ENCODE peak calls at places on chromosome 10, in eight cellular contexts. D is cardiac fibroblast, S is HFF-Myc, F is endothelial cell, W is choroid plexus epithelial cell, O is A673, Z is B cell, T is lung. M is an unnamed sample.
A peak's percentile ranks its signal among the peaks of the same experiment; 100 is the strongest.

GRCh38 chr10:49798275-49798674 is 36.2 kb upstream of the OGDHL start:
- DNase-seq in F (no peak), T (peak; percentile 1), O (no peak), S (no peak), Z (no peak), D (no peak), W (no peak), M (no peak)

GRCh38 chr10:109264004-109264403 is 659.3 kb downstream of the XPNPEP1 start:
- DNase-seq in F (no peak), O (no peak), D (no peak), Z (no peak), T (no peak), W (no peak), S (no peak), M (no peak)

GRCh38 chr10:101446947-101447346 is 93.0 kb downstream of the BTRC start:
- DNase-seq in T (no peak), W (no peak), S (no peak), F (no peak), D (no peak), Z (no peak), O (no peak), M (no peak)

GRCh38 chr10:6348091-6348862 is 145.5 kb downstream of the PFKFB3 start:
- DNase-seq in F (no peak), D (no peak), O (peak; percentile 71), S (no peak), T (no peak), W (no peak), Z (peak; percentile 77), M (peak; percentile 93)

GRCh38 chr10:12073526-12073925 is 4.8 kb downstream of the DHTKD1 start:
- DNase-seq in S (no peak), T (no peak), F (no peak), W (no peak), Z (no peak), D (peak; percentile 3), O (no peak), M (no peak)

GRCh38 chr10:33901166-33901565 is 566.7 kb upstream of the NRP1 start:
- DNase-seq in Z (no peak), F (no peak), W (peak; percentile 78), D (peak; percentile 79), O (peak; percentile 17), T (no peak), S (peak; percentile 16), M (no peak)

GRCh38 chr10:70404906-70405824 is 1.2 kb downstream of the EIF4EBP2 start:
- DNase-seq in F (peak; percentile 39), S (peak; percentile 84), W (peak; percentile 98), O (peak; percentile 89), D (peak; percentile 99), T (peak; percentile 82), Z (no peak), M (peak; percentile 54)

GRCh38 chr10:72098301-72099053 is 10.1 kb upstream of the SPOCK2 start:
- DNase-seq in W (no peak), S (no peak), T (no peak), Z (no peak), D (no peak), O (peak; percentile 53), F (no peak), M (no peak)

GRCh38 chr10:99329238-99329890 is at the start of gene CNNM1:
- DNase-seq in D (peak; percentile 19), S (no peak), F (peak; percentile 26), O (peak; percentile 48), Z (no peak), W (no peak), T (no peak), M (peak; percentile 49)

GRCh38 chr10:99328579-99329237 is 448 bp upstream of the CNNM1 start:
- DNase-seq in F (peak; percentile 6), S (no peak), D (no peak), Z (no peak), T (no peak), O (no peak), W (no peak), M (no peak)

GRCh38 chr10:99331207-99331803 is 2.1 kb downstream of the CNNM1 start:
- DNase-seq in O (no peak), F (no peak), D (peak; percentile 21), S (peak; percentile 4), Z (no peak), T (no peak), W (peak; percentile 27), M (no peak)

GRCh38 chr10:99330675-99330924 is 1.4 kb downstream of the CNNM1 start:
- DNase-seq in T (no peak), O (no peak), S (no peak), D (no peak), W (no peak), F (no peak), Z (no peak), M (no peak)

DNA sequence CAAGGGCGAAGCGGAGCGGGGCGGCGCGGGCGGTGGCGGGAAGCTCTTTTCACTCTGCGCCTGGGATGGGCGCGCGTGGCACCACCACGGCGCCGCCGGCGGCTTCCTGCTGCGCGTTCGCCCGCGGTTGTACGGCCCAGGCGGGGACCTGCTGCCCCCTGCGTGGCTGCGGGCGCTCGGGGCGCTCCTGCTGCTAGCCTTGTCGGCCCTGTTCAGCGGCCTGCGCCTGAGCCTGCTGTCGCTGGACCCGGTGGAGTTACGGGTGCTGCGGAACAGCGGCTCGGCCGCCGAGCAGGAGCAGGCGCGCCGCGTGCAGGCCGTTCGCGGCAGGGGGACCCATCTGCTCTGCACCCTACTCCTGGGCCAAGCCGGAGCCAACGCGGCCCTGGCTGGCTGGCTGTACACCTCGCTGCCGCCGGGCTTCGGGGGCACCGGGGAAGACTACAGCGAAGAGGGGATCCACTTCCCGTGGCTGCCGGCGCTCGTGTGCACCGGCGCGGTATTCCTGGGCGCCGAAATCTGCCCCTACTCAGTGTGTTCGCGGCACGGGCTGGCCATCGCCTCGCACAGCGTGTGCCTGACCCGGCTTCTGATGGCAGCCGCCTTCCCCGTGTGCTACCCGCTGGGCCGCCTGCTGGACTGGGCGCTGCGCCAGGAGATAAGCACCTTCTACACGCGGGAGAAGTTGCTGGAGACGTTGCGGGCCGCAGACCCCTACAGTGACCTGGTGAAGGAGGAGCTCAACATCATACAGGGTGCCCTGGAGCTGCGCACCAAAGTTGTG is 927 bp downstream of the CNNM1 start:
- DNase-seq in T (no peak), S (no peak), Z (no peak), O (peak; percentile 18), D (peak; percentile 14), W (peak; percentile 6), F (peak; percentile 43), M (peak; percentile 20)
- TF ChIP-seq CTCF in T (no peak), S (no peak), Z (no peak), O (no peak), D (no peak), W (no peak), F (no peak), M (no peak)

DNA sequence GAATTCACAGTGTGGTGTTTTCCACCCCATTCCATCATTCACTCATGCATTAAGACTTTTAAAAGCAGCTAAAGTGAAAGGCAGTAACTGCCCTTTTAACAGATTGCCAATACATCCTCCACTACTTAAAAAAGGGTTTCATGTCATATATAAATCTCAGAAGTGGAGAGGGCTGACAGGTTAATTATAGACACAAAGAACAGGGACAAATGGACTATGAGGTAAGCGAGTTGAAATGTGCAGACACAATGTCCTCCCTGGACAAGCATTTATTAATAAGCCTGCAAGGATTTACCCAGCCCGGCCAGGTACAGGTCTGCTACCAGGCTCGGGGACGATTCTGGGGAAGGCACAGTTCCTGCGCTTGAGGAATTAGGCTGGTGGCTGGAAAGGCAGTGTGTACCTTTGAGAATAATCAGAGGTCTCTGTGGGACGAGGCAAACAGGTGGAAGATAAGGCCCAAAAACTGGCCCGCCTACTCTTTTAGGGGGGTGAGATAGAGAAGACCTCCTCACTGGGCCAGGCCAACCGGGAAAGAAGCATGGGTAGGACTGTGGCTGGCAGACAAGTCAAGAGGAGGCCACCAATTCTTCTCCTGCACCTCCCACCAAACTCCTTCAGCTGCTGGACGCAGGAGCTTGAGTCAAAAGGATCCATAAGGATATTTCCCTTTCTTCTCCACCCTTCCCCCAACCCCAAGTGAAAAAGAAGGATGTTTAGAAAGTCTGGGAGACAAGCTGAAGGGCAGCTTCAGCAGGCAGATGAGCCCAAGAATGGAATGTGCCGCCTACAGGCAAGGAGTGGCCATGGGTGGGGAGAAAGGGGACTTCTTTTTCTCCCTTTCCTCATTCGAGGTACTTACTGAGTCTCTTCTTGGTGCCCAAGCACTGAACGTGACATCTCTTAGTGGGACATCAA is 1.5 kb downstream of the PDLIM1 start:
- DNase-seq in Z (no peak), S (no peak), T (no peak), F (no peak), O (no peak), D (peak; percentile 53), W (peak; percentile 45), M (no peak)
- TF ChIP-seq CTCF in Z (no peak), S (no peak), T (no peak), F (peak; percentile 17), O (no peak), D (peak; percentile 31), W (peak; percentile 46), M (no peak)

GRCh38 chr10:104321716-104322415 is 16.4 kb downstream of the ITPRIP start:
- DNase-seq in D (no peak), W (peak; percentile 45), O (no peak), F (no peak), Z (no peak), T (no peak), S (no peak), M (no peak)
- TF ChIP-seq CTCF in D (no peak), W (no peak), O (no peak), F (no peak), Z (no peak), T (no peak), S (no peak), M (no peak)

GRCh38 chr10:48495282-48496045 is 109.4 kb downstream of the ARHGAP22 start:
- DNase-seq in W (no peak), D (no peak), F (no peak), S (no peak), O (no peak), T (no peak), Z (no peak), M (no peak)

GRCh38 chr10:48494611-48495010 is 110.3 kb downstream of the ARHGAP22 start:
- DNase-seq in W (no peak), S (no peak), F (no peak), D (no peak), Z (no peak), T (no peak), O (no peak), M (no peak)

GRCh38 chr10:48491422-48492139 is 113.3 kb downstream of the ARHGAP22 start:
- DNase-seq in D (no peak), W (no peak), O (no peak), F (no peak), T (no peak), S (no peak), Z (no peak), M (no peak)

GRCh38 chr10:48494073-48494472 is 110.8 kb downstream of the ARHGAP22 start:
- DNase-seq in W (no peak), F (no peak), O (no peak), D (no peak), S (no peak), Z (no peak), T (no peak), M (no peak)

DNA sequence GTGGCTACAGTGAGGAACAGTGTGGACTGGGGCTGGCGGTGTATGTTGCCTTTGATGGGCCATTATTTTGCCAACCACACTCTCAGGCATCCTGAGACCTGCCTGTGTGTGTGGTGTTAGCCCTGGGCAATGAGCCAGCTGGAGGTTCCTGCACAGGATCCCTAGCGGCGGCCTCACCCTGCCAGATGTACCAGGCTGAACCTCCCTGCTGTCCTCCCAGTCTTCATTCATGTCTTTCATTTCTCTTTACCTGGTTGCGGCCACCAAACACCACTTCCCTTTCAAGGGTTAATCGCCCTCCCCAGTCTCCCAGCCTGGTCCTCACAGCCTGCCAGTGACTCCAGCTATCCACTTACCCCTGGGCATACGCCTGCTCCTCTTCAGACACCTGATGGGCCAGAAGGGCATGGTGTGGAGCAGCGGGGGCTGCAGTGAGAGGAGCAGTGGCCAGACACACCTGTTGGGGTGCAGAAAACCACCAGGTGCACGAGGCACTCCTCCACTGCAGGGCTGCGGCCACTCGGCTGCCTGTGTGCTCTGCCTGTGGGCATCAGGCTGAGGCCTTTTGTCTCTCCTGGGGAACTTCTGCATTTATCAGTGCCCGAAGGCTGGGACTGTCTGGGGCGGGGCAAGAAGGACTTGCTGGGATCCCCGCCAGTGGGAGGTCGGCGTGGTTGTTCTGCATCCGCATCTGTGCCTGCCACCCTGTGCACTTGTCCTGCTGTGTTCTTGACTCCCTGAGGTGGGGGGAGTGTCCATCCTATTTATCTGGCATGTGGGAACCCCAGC is 111.6 kb downstream of the ARHGAP22 start:
- DNase-seq in Z (no peak), O (no peak), S (no peak), T (no peak), F (no peak), D (no peak), W (no peak), M (no peak)
- TF ChIP-seq CTCF in Z (no peak), O (no peak), S (no peak), T (no peak), F (no peak), D (no peak), W (no peak), M (no peak)